ENCODE peak calls at places on chromosomes 5 and 9, in six cellular contexts. One of them, this sample, is unnamed. For H3K4me1 and H3K27me3, the result is how much of the 10 kb centered on the place peaks cover.

GRCh38 chr9:91220021-91220420 is 141.7 kb downstream of the AUH start:
- DNase-seq in K562: no peak
- DNase-seq in GM12878: no peak
- DNase-seq in SK-N-SH: no peak
- DNase-seq in HCT116: no peak
- DNase-seq in HepG2: no peak
- DNase-seq in this sample: no peak

GRCh38 chr5:1174122-1174936 is 27.1 kb upstream of the SLC6A19 start:
- DNase-seq in K562: peak
- DNase-seq in GM12878: no peak
- DNase-seq in SK-N-SH: peak
- DNase-seq in HCT116: peak
- DNase-seq in HepG2: peak
- DNase-seq in this sample: peak

GRCh38 chr9:121690316-121690715 is 38.9 kb downstream of the DAB2IP start:
- DNase-seq in K562: no peak
- DNase-seq in GM12878: no peak
- DNase-seq in SK-N-SH: no peak
- DNase-seq in HCT116: no peak
- DNase-seq in HepG2: no peak
- DNase-seq in this sample: no peak

GRCh38 chr5:130720355-130720754 is 444.7 kb downstream of the HINT1 start:
- DNase-seq in K562: peak
- DNase-seq in GM12878: no peak
- DNase-seq in SK-N-SH: peak
- DNase-seq in HCT116: peak
- DNase-seq in HepG2: peak
- DNase-seq in this sample: no peak

GRCh38 chr9:91053824-91054223 is 252.2 kb downstream of the SYK start:
- DNase-seq in K562: no peak
- DNase-seq in GM12878: no peak
- DNase-seq in SK-N-SH: no peak
- DNase-seq in HCT116: no peak
- DNase-seq in HepG2: no peak
- DNase-seq in this sample: no peak

GRCh38 chr5:110306650-110307049 is 419.8 kb downstream of the TMEM232 start:
- DNase-seq in K562: no peak
- DNase-seq in GM12878: no peak
- DNase-seq in SK-N-SH: no peak
- DNase-seq in HCT116: no peak
- DNase-seq in HepG2: no peak
- DNase-seq in this sample: no peak

GRCh38 chr5:135194573-135195266 is 160.7 kb upstream of the PITX1 start:
- DNase-seq in K562: no peak
- DNase-seq in GM12878: no peak
- DNase-seq in SK-N-SH: no peak
- DNase-seq in HCT116: no peak
- DNase-seq in HepG2: no peak
- DNase-seq in this sample: no peak

GRCh38 chr5:41856644-41857491 is 13.4 kb downstream of the OXCT1 start:
- DNase-seq in K562: peak
- DNase-seq in GM12878: no peak
- DNase-seq in SK-N-SH: peak
- DNase-seq in HCT116: peak
- DNase-seq in HepG2: peak
- DNase-seq in this sample: peak

GRCh38 chr9:98550206-98550820 is 158.4 kb downstream of the GABBR2 start:
- DNase-seq in K562: no peak
- DNase-seq in GM12878: no peak
- DNase-seq in SK-N-SH: no peak
- DNase-seq in HCT116: no peak
- DNase-seq in HepG2: no peak
- DNase-seq in this sample: no peak

GRCh38 chr5:98101131-98101530 is 672.3 kb upstream of the RGMB start:
- DNase-seq in K562: no peak
- DNase-seq in GM12878: no peak
- DNase-seq in SK-N-SH: no peak
- DNase-seq in HCT116: no peak
- DNase-seq in HepG2: no peak
- DNase-seq in this sample: no peak

GRCh38 chr9:26650325-26650724 is 242.3 kb downstream of the CAAP1 start:
- DNase-seq in K562: no peak
- DNase-seq in GM12878: no peak
- DNase-seq in SK-N-SH: no peak
- DNase-seq in HCT116: no peak
- DNase-seq in HepG2: no peak
- DNase-seq in this sample: no peak

DNA sequence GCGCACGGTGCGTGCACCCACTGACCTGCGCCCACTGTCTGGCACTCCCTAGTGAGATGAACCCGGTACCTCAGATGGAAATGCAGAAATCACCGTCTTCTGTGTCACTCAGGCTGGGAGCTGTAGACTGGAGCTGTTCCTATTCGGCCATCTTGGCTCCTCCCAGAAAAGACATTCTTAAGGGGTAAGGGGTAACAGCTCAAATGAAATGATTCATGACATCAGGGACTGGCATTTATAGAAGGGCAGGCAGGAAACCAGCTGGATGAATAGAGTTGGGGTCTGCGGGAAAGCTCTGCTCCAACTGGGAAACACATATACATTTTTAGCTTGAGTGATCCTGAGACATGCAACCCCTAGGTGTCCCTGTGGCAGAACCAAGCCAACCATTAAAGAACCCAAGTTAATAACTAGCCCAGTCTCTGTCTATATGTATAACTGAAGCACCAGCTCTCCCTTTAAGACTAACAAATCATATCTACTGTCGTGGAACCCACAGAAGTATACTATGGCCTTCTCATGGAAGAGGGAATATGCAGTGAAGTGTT is 119.3 kb downstream of the LMNB1 start:
- DNase-seq in K562: no peak
- DNase-seq in GM12878: no peak
- DNase-seq in SK-N-SH: no peak
- DNase-seq in HCT116: no peak
- DNase-seq in HepG2: no peak
- DNase-seq in this sample: no peak
- TF ChIP-seq REST in K562: no peak
- TF ChIP-seq REST in GM12878: no peak
- TF ChIP-seq REST in SK-N-SH: no peak
- TF ChIP-seq REST in HCT116: no peak
- TF ChIP-seq REST in HepG2: no peak
- TF ChIP-seq REST in this sample: no peak

GRCh38 chr5:140403613-140404012 is 2.0 kb downstream of the ANKHD1 start:
- DNase-seq in K562: no peak
- DNase-seq in GM12878: no peak
- DNase-seq in SK-N-SH: no peak
- DNase-seq in HCT116: no peak
- DNase-seq in HepG2: no peak
- DNase-seq in this sample: no peak

GRCh38 chr5:140400730-140401361 is 787 bp upstream of the ANKHD1 start:
- DNase-seq in K562: peak
- DNase-seq in GM12878: peak
- DNase-seq in SK-N-SH: peak
- DNase-seq in HCT116: peak
- DNase-seq in HepG2: peak
- DNase-seq in this sample: peak

GRCh38 chr5:140398379-140398811 is 3.2 kb upstream of the ANKHD1 start:
- DNase-seq in K562: no peak
- DNase-seq in GM12878: no peak
- DNase-seq in SK-N-SH: no peak
- DNase-seq in HCT116: no peak
- DNase-seq in HepG2: peak
- DNase-seq in this sample: no peak

GRCh38 chr5:140402258-140403074 is 833 bp downstream of the ANKHD1 start:
- DNase-seq in K562: peak
- DNase-seq in GM12878: peak
- DNase-seq in SK-N-SH: peak
- DNase-seq in HCT116: no peak
- DNase-seq in HepG2: peak
- DNase-seq in this sample: no peak

DNA sequence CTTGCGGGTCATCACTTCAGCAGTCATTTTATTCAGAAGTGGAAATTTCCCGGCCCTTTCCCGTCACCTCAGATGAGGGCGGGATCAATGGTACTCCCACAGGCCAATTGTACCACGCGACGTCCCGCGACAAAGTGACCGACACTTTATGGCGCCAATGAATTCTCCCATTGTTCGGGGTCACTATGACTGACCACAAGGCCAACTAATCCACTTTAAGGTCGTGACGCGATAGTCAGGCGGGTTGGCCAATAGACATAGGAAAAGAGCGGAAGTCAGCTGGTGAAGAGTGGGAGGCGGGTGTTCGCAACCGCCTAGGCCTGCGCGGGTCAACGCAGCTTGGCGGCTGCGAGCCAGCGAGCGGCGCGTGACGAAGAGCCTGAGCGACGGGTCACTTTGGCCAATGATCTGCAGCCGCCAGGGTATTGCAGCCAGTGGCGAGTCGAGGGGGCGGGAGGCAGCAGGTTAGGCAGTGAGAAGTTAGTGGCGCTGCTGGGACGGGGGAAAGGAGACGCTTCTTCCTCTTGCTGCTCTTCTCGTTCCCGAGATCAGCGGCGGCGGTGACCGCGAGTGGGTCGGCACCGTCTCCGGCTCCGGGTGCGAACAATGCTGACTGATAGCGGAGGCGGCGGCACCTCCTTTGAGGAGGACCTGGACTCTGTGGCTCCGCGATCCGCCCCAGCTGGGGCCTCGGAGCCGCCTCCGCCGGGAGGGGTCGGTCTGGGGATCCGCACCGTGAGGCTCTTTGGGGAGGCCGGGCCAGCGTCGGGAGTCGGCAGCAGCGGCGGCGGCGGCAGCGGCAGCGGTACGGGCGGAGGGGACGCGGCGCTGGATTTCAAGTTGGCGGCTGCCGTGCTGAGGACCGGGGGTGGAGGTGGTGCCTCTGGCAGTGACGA is at the start of gene ANKHD1:
- DNase-seq in K562: peak
- DNase-seq in GM12878: peak
- DNase-seq in SK-N-SH: peak
- DNase-seq in HCT116: peak
- DNase-seq in HepG2: peak
- DNase-seq in this sample: peak
- H3K4me1 ChIP-seq in K562: under half
- H3K4me1 ChIP-seq in GM12878: under half
- H3K4me1 ChIP-seq in SK-N-SH: under half
- H3K4me1 ChIP-seq in HCT116: under half
- H3K4me1 ChIP-seq in HepG2: under half
- H3K4me1 ChIP-seq in this sample: under half

DNA sequence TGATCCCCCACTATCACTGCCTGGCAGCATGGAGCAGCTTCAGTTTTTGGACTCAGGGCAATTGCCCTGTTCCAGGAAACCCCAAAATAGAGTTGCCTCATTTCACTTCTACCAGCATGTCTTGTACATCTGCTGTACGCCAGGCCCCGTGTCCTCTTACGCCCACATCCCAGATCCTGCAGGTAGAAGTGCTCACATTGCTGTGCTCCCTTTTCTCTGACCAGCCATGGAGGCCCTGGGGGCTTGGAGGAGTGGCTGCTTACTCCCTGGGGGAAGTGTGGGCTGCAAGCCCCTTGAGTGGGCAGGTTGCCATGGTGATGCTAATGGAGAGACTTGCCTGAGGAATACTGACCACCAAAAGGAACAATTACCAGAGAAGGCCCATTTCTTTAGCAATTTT is 55.6 kb upstream of the KCNIP1 start:
- DNase-seq in K562: no peak
- DNase-seq in GM12878: no peak
- DNase-seq in SK-N-SH: no peak
- DNase-seq in HCT116: no peak
- DNase-seq in HepG2: no peak
- DNase-seq in this sample: no peak
- H3K27me3 ChIP-seq in K562: under half
- H3K27me3 ChIP-seq in GM12878: under half
- H3K27me3 ChIP-seq in SK-N-SH: under half
- H3K27me3 ChIP-seq in HCT116: under half
- H3K27me3 ChIP-seq in HepG2: under half
- H3K27me3 ChIP-seq in this sample: under half

DNA sequence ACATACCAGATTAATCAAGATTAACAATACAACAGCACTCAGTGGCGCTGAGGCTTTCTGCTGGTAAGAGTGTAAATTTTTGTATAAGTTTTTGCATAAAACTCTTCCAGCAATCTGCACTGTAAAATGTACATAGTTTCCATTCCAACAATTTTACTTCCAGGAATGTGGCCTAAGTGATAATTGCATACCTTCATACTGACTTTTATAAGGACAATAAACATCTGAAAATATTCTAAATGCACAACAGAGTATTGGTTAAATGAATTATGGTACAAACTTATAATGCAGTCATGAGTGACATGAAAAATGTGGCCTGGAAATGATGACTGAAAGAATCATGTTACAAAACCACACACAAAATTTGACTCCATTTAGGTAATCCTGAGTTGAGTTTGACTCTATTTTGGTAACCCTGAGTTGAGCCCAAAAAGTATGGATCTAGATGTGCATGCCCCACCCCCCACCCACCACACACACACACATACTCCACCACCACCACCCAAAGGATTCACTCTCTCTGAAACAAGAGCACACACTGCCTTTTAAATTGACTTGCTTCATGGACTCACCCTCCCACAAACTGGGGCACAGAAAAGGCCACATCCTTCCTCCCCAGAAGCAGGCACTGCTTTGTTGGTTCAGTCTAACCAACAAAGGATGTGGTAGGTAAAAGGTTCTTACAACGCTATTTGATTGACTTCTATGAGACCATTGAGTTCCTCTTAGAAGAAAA is 137.6 kb downstream of the SUSD1 start:
- DNase-seq in K562: no peak
- DNase-seq in GM12878: peak
- DNase-seq in SK-N-SH: no peak
- DNase-seq in HCT116: no peak
- DNase-seq in HepG2: no peak
- DNase-seq in this sample: no peak
- TF ChIP-seq REST in K562: no peak
- TF ChIP-seq REST in GM12878: no peak
- TF ChIP-seq REST in SK-N-SH: no peak
- TF ChIP-seq REST in HCT116: no peak
- TF ChIP-seq REST in HepG2: no peak
- TF ChIP-seq REST in this sample: no peak

GRCh38 chr5:132219289-132219970 is 8.2 kb downstream of the P4HA2 start:
- DNase-seq in K562: no peak
- DNase-seq in GM12878: no peak
- DNase-seq in SK-N-SH: no peak
- DNase-seq in HCT116: no peak
- DNase-seq in HepG2: no peak
- DNase-seq in this sample: no peak
- H3K4me1 ChIP-seq in K562: under half
- H3K4me1 ChIP-seq in GM12878: under half
- H3K4me1 ChIP-seq in SK-N-SH: under half
- H3K4me1 ChIP-seq in HCT116: under half
- H3K4me1 ChIP-seq in HepG2: under half
- H3K4me1 ChIP-seq in this sample: under half